ENCODE peak calls at places on chromosomes 2 and 18, in four cellular contexts. G is aorta, M is upper lobe of right lung, T is colonic mucosa. I is an unnamed sample.

GRCh38 chr2:54038835-54039234 is 68.0 kb upstream of the PSME4 start:
- DNase-seq in G (no peak), M (no peak), T (peak; percentile 75), I (no peak)

GRCh38 chr2:168456526-168457176 is 579 bp downstream of the CERS6 start:
- DNase-seq in G (peak; percentile 56), M (peak; percentile 76), T (peak; percentile 62), I (peak; percentile 66)

GRCh38 chr18:4004176-4004829 is 450.8 kb downstream of the DLGAP1 start:
- DNase-seq in G (no peak), M (no peak), T (no peak), I (no peak)

GRCh38 chr2:70686577-70687460 is 81.2 kb downstream of the ADD2 start:
- DNase-seq in G (no peak), M (peak; percentile 58), T (no peak), I (no peak)

GRCh38 chr2:133303150-133303549 is 265.1 kb downstream of the NCKAP5 start:
- DNase-seq in G (no peak), M (no peak), T (no peak), I (no peak)

GRCh38 chr2:229407170-229407569 is 136.1 kb upstream of the PID1 start:
- DNase-seq in G (peak; percentile 70), M (peak; percentile 71), T (peak; percentile 53), I (peak; percentile 92)

GRCh38 chr2:235579128-235579527 is 85.3 kb downstream of the AGAP1 start:
- DNase-seq in G (no peak), M (no peak), T (no peak), I (no peak)

GRCh38 chr2:217835931-217836881 is 166.6 kb downstream of the TNS1 start:
- DNase-seq in G (peak; percentile 80), M (no peak), T (peak; percentile 38), I (no peak)

GRCh38 chr2:221502270-221502973 is 69.7 kb downstream of the EPHA4 start:
- DNase-seq in G (no peak), M (no peak), T (no peak), I (no peak)

GRCh38 chr2:10530607-10531239 is 82.6 kb upstream of the ODC1 start:
- DNase-seq in G (no peak), M (no peak), T (no peak), I (no peak)

GRCh38 chr2:46887028-46887885 is 28.3 kb downstream of the MCFD2 start:
- DNase-seq in G (no peak), M (no peak), T (no peak), I (no peak)

GRCh38 chr2:105557021-105557420 is 158.2 kb upstream of the FHL2 start:
- DNase-seq in G (no peak), M (no peak), T (no peak), I (peak; percentile 66)

GRCh38 chr2:201118957-201119848 is 3.2 kb downstream of the CFLAR start:
- DNase-seq in G (no peak), M (no peak), T (no peak), I (no peak)

GRCh38 chr2:70133521-70134348 is 46.5 kb downstream of the PCBP1 start:
- DNase-seq in G (no peak), M (no peak), T (no peak), I (no peak)

GRCh38 chr2:28495551-28496284 is at the start of gene PLB1:
- DNase-seq in G (no peak), M (no peak), T (no peak), I (no peak)

GRCh38 chr2:10518470-10519060 is 70.4 kb upstream of the ODC1 start:
- DNase-seq in G (peak; percentile 8), M (no peak), T (no peak), I (no peak)

GRCh38 chr18:13710460-13710859 is 15.9 kb downstream of the FAM210A start:
- DNase-seq in G (no peak), M (peak; percentile 71), T (no peak), I (no peak)

GRCh38 chr2:37366773-37367172 is 22.3 kb downstream of the QPCT start:
- DNase-seq in G (no peak), M (no peak), T (no peak), I (no peak)

GRCh38 chr2:23430263-23430662 is 45.3 kb downstream of the KLHL29 start:
- DNase-seq in G (no peak), M (no peak), T (no peak), I (no peak)

GRCh38 chr2:43631918-43632317 is 5.1 kb upstream of the PLEKHH2 start:
- DNase-seq in G (no peak), M (no peak), T (no peak), I (no peak)

GRCh38 chr2:239441261-239441701 is 40.5 kb upstream of the HDAC4 start:
- DNase-seq in G (no peak), M (no peak), T (no peak), I (no peak)

GRCh38 chr2:240249423-240250149 is 109.1 kb upstream of the OTOS start:
- DNase-seq in G (no peak), M (peak; percentile 64), T (peak; percentile 9), I (no peak)

GRCh38 chr2:2251255-2251654 is 79.8 kb downstream of the MYT1L start:
- DNase-seq in G (no peak), M (peak; percentile 29), T (no peak), I (no peak)
- H3K27ac ChIP-seq in G (no peak overlapping the region), M (no peak overlapping the region), T (no peak overlapping the region), I (no peak overlapping the region)

GRCh38 chr2:238439912-238440311 is 13.2 kb downstream of the ASB1 start:
- DNase-seq in G (no peak), M (no peak), T (no peak), I (no peak)

GRCh38 chr2:238440331-238440730 is 13.6 kb downstream of the ASB1 start:
- DNase-seq in G (no peak), M (no peak), T (no peak), I (no peak)

GRCh38 chr2:238441262-238442114 is 14.8 kb downstream of the ASB1 start:
- DNase-seq in G (no peak), M (no peak), T (no peak), I (no peak)

GRCh38 chr2:238440767-238441166 is 14.0 kb downstream of the ASB1 start:
- DNase-seq in G (no peak), M (no peak), T (no peak), I (no peak)

DNA sequence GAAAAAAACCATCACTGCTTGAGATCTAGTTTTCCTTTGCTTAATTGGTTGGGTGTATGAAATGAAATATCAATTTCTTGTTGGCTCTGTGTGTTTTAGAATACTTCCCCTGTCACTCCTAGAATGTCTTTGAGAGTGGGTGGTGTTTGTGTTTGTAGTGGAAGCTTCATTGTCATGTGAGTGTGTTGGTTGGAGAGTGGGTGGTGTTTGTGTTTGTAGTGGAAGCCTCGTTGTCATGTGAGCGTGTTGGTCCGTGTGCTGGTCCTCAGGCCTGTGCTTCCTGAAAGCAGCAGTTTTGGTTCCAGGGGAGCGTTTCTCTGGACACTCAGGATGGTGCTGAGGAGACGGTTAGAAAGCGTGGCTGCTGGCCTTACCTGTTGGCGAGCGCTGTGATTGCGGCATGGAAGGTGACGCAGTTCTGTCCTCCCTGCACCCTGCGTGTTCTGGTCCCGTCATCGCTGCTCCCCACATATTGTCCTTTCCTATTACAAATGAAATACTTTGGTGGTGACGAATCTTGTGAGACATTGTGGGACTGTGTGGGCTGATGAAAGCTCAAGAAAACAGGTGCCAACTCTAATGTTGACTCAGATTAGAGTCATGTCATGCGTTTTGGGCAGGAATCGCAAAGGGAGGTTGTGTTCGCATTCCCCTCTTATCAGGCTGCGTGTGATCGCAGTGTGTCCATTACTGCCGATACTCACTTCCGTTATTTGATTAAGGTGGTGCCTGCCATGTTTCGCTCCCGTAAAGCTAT is 12.5 kb downstream of the ASB1 start:
- DNase-seq in G (no peak), M (no peak), T (no peak), I (peak; percentile 34)
- H3K27ac ChIP-seq in G (peak overlapping the region; percentile 68), M (peak overlapping the region; percentile 25), T (no peak overlapping the region), I (peak overlapping the region; percentile 50)

DNA sequence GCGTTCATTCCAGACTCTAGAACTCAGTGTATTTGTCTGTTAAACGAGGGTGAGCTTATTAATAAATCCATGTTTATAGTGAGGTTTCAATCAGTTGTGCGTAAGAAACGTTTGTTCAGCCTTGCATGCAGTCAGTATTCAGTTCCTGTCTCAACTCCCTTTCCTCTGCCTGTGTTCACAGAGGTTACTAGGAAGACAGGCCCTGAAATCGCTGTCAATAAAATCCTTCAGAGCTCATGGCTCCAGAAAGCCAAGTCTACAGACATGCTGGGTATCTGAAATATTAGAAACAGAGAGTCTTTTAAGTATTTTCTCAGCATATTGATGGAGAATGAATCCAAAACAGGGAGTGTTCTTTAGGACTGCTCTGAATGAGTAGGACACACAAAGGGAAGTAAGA is 75.4 kb downstream of the KLF7 start:
- DNase-seq in G (no peak), M (no peak), T (no peak), I (no peak)
- H3K27ac ChIP-seq in G (no peak overlapping the region), M (no peak overlapping the region), T (no peak overlapping the region), I (no peak overlapping the region)

GRCh38 chr2:164976301-164976700 is 21.0 kb upstream of the SLC38A11 start:
- DNase-seq in G (no peak), M (no peak), T (no peak), I (no peak)
- H3K27ac ChIP-seq in G (no peak overlapping the region), M (no peak overlapping the region), T (no peak overlapping the region), I (no peak overlapping the region)

DNA sequence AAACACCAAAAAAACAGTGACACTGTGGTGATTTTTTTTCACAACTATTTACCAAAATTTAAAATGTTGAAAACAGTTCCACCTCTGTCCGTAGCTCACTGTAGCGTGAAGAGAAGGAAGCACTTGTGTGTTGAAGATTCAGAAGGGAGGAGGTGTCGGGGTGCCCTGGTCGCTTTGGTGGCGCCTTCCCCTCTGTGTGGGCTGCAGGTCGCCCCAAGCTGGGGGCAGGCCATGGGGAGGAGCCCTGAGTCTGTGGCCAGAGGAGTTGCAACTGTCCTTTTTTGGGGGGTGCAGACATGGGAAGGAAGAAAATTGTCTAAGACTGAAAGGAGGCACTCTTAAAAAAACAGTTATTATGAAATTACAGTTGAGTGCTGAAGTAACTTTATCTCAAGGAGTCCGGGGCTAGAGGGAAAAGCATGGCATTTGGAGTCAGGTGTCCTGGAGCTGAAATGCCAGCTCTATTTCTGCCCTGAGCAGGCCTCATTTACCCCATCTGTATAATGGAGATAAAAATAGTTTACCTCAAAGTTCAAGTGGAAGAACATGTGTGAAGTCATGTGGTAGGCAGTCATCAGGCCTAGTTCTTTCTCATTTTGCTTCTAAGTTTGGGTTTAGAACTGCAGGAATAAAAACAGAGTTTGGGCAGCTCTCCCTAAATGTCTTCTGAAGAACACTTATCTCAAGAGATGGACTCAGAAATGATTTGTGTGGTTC is 82.1 kb downstream of the RNF144A start:
- DNase-seq in G (no peak), M (no peak), T (no peak), I (no peak)
- H3K27ac ChIP-seq in G (no peak overlapping the region), M (no peak overlapping the region), T (no peak overlapping the region), I (no peak overlapping the region)

DNA sequence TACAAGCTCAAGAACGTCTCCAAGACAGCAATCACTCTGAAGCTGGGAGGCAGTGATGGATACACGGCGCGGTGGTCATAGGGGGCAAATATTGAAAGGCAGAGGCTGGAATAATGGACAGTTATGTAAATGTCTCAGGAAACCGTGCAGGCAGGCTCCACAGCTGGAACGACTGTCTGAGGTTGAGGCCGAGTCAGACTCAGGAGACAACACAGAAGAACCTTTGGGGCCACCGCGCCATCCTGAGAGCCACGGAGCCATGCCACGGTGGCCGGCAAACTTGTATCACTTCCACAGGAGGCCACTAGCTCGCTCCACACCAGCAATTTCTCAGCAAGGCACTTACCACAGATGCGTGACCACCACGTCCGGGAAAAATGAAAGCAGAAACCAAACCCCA is 156.7 kb upstream of the SALL3 start:
- DNase-seq in G (no peak), M (no peak), T (no peak), I (no peak)
- H3K27ac ChIP-seq in G (no peak overlapping the region), M (no peak overlapping the region), T (no peak overlapping the region), I (no peak overlapping the region)

I was measured in testis.